ENCODE peak calls at places on chromosomes 6 and 20, in six cellular contexts. D is HepG2, C is uterus, K is adrenal gland, E is lower leg skin, W is esophagus muscularis mucosa. J is an unnamed sample.

GRCh38 chr6:36195471-36196048 is 984 bp upstream of the BRPF3 start:
- DNase-seq in C (no peak), E (no peak), D (no peak), W (peak), K (no peak), J (no peak)

GRCh38 chr6:168031411-168032382 is 34.2 kb downstream of the KIF25 start:
- DNase-seq in E (peak), W (peak), C (no peak), K (no peak), D (no peak), J (no peak)

GRCh38 chr6:108921547-108922331 is 73.5 kb downstream of the ARMC2 start:
- DNase-seq in D (no peak), E (peak), K (no peak), C (peak), W (no peak), J (peak)

GRCh38 chr20:45727044-45727443 is 4.9 kb downstream of the SPINT4 start:
- DNase-seq in E (no peak), W (no peak), D (no peak), K (no peak), C (no peak), J (no peak)

GRCh38 chr6:11482616-11483015 is 54.9 kb upstream of the TMEM170B start:
- DNase-seq in D (no peak), C (no peak), W (no peak), K (no peak), E (no peak), J (no peak)

GRCh38 chr6:30100585-30101422 is 12.1 kb downstream of the TRIM31 start:
- DNase-seq in D (peak), C (no peak), E (peak), K (peak), W (no peak), J (peak)

GRCh38 chr6:163356324-163356723 is 58.2 kb upstream of the QKI start:
- DNase-seq in W (no peak), K (peak), E (peak), C (no peak), D (no peak), J (peak)

GRCh38 chr6:139135578-139136545 is 982 bp downstream of the HECA start:
- DNase-seq in W (no peak), D (no peak), K (peak), C (peak), E (peak), J (peak)

GRCh38 chr6:150691463-150691862 is 91.8 kb downstream of the PLEKHG1 start:
- DNase-seq in C (no peak), K (no peak), W (no peak), E (no peak), D (no peak), J (no peak)

GRCh38 chr6:50655848-50656453 is 57.4 kb upstream of the TFAP2D start:
- DNase-seq in W (no peak), E (no peak), C (no peak), K (no peak), D (peak), J (no peak)

GRCh38 chr6:31386977-31387376 is 16.4 kb upstream of the MICA start:
- DNase-seq in W (no peak), K (no peak), E (no peak), D (peak), C (no peak), J (no peak)

GRCh38 chr20:57985278-57985677 is 243.2 kb downstream of the ANKRD60 start:
- DNase-seq in K (no peak), E (no peak), D (no peak), W (no peak), C (no peak), J (no peak)

GRCh38 chr20:57988422-57988821 is 240.0 kb downstream of the ANKRD60 start:
- DNase-seq in E (no peak), K (no peak), D (no peak), C (no peak), W (no peak), J (no peak)

GRCh38 chr20:57988828-57989227 is 239.6 kb downstream of the ANKRD60 start:
- DNase-seq in K (no peak), W (no peak), D (no peak), E (no peak), C (no peak), J (no peak)

GRCh38 chr20:57986776-57987175 is 241.7 kb downstream of the ANKRD60 start:
- DNase-seq in E (no peak), D (no peak), W (no peak), K (no peak), C (no peak), J (no peak)

GRCh38 chr20:57987659-57988058 is 240.8 kb downstream of the ANKRD60 start:
- DNase-seq in D (no peak), E (no peak), C (no peak), W (no peak), K (no peak), J (no peak)
- TF ChIP-seq POLR2A in D (no peak), E (no peak), C (no peak), W (no peak), K (no peak), J (no peak)

GRCh38 chr6:169452117-169452868 is 198.6 kb upstream of the THBS2 start:
- DNase-seq in D (no peak), E (peak), K (peak), W (no peak), C (peak), J (peak)
- H3K4me3 ChIP-seq in D (no peak), E (peak), K (no peak), W (peak), C (peak), J (peak)

GRCh38 chr20:63344616-63345327 is 16.4 kb downstream of the CHRNA4 start:
- DNase-seq in W (no peak), K (no peak), C (no peak), D (no peak), E (no peak), J (no peak)

GRCh38 chr20:63346131-63347080 is 14.7 kb downstream of the CHRNA4 start:
- DNase-seq in D (no peak), K (no peak), W (no peak), C (no peak), E (no peak), J (peak)

GRCh38 chr20:63344151-63344470 is 17.0 kb downstream of the CHRNA4 start:
- DNase-seq in W (no peak), K (no peak), E (no peak), C (no peak), D (no peak), J (no peak)

GRCh38 chr20:63347081-63347741 is 13.9 kb downstream of the CHRNA4 start:
- DNase-seq in C (no peak), E (no peak), D (no peak), K (no peak), W (no peak), J (no peak)

GRCh38 chr20:63345328-63346100 is 15.6 kb downstream of the CHRNA4 start:
- DNase-seq in D (no peak), E (no peak), K (no peak), C (no peak), W (no peak), J (peak)
- TF ChIP-seq POLR2A in D (no peak), E (no peak), K (no peak), C (no peak), W (no peak), J (no peak)

GRCh38 chr6:28213213-28213523 is 11.9 kb upstream of the ZSCAN9 start:
- DNase-seq in D (no peak), W (no peak), K (no peak), C (no peak), E (no peak), J (no peak)
- H3K4me3 ChIP-seq in D (peak), W (no peak), K (no peak), C (no peak), E (no peak), J (no peak)

GRCh38 chr20:5180421-5180820 is 53.6 kb downstream of the CDS2 start:
- DNase-seq in C (no peak), K (no peak), E (no peak), W (no peak), D (no peak), J (no peak)
- TF ChIP-seq POLR2A in C (no peak), K (no peak), E (no peak), W (no peak), D (no peak), J (no peak)